ENCODE peak calls at places on chromosomes 16 and 17, in eight cellular contexts. One of them, this sample, is unnamed.

GRCh38 chr17:40819528-40820125 is 2.8 kb downstream of the KRT10 start:
- DNase-seq in endodermal cell: no peak
- DNase-seq in OCI-LY7: no peak
- DNase-seq in H1: no peak
- DNase-seq in A549: no peak
- DNase-seq in neural progenitor cell: no peak
- DNase-seq in psoas muscle: no peak
- DNase-seq in thoracic aorta: no peak
- DNase-seq in this sample: no peak

GRCh38 chr16:56506941-56507340 is 12.9 kb downstream of the BBS2 start:
- DNase-seq in thoracic aorta: no peak
- DNase-seq in A549: no peak
- DNase-seq in OCI-LY7: no peak
- DNase-seq in endodermal cell: no peak
- DNase-seq in psoas muscle: no peak
- DNase-seq in H1: no peak
- DNase-seq in neural progenitor cell: no peak
- DNase-seq in this sample: no peak

GRCh38 chr16:26330654-26331053 is 638.9 kb downstream of the HS3ST4 start:
- DNase-seq in neural progenitor cell: no peak
- DNase-seq in H1: no peak
- DNase-seq in psoas muscle: no peak
- DNase-seq in thoracic aorta: no peak
- DNase-seq in OCI-LY7: no peak
- DNase-seq in A549: no peak
- DNase-seq in endodermal cell: no peak
- DNase-seq in this sample: no peak

GRCh38 chr16:4351880-4352279 is 759 bp upstream of the PAM16 start:
- DNase-seq in H1: no peak
- DNase-seq in neural progenitor cell: no peak
- DNase-seq in OCI-LY7: no peak
- DNase-seq in thoracic aorta: no peak
- DNase-seq in endodermal cell: no peak
- DNase-seq in A549: no peak
- DNase-seq in psoas muscle: no peak
- DNase-seq in this sample: no peak

GRCh38 chr17:53516643-53517042 is 306.1 kb upstream of the KIF2B start:
- DNase-seq in psoas muscle: no peak
- DNase-seq in neural progenitor cell: peak; percentile 46
- DNase-seq in OCI-LY7: no peak
- DNase-seq in thoracic aorta: no peak
- DNase-seq in endodermal cell: no peak
- DNase-seq in H1: no peak
- DNase-seq in A549: peak; percentile 39
- DNase-seq in this sample: no peak

GRCh38 chr16:49632111-49632797 is 223.7 kb downstream of the ZNF423 start:
- DNase-seq in A549: no peak
- DNase-seq in psoas muscle: no peak
- DNase-seq in neural progenitor cell: no peak
- DNase-seq in thoracic aorta: no peak
- DNase-seq in H1: no peak
- DNase-seq in endodermal cell: peak; percentile 29
- DNase-seq in OCI-LY7: no peak
- DNase-seq in this sample: no peak

GRCh38 chr16:52547001-52547833 is at the start of gene TOX3:
- DNase-seq in neural progenitor cell: peak; percentile 92
- DNase-seq in endodermal cell: peak; percentile 81
- DNase-seq in OCI-LY7: no peak
- DNase-seq in psoas muscle: no peak
- DNase-seq in A549: no peak
- DNase-seq in H1: peak; percentile 67
- DNase-seq in thoracic aorta: no peak
- DNase-seq in this sample: no peak

GRCh38 chr17:61285483-61286320 is 113.9 kb upstream of the TBX2 start:
- DNase-seq in psoas muscle: no peak
- DNase-seq in endodermal cell: peak; percentile 86
- DNase-seq in neural progenitor cell: peak; percentile 57
- DNase-seq in A549: no peak
- DNase-seq in thoracic aorta: no peak
- DNase-seq in OCI-LY7: no peak
- DNase-seq in H1: no peak
- DNase-seq in this sample: no peak

GRCh38 chr16:77171750-77172635 is 19.0 kb upstream of the MON1B start:
- DNase-seq in thoracic aorta: no peak
- DNase-seq in endodermal cell: peak; percentile 55
- DNase-seq in A549: peak; percentile 70
- DNase-seq in neural progenitor cell: peak; percentile 75
- DNase-seq in psoas muscle: no peak
- DNase-seq in H1: no peak
- DNase-seq in OCI-LY7: peak; percentile 69
- DNase-seq in this sample: no peak

GRCh38 chr17:39813631-39814030 is 50.5 kb downstream of the IKZF3 start:
- DNase-seq in psoas muscle: peak; percentile 39
- DNase-seq in H1: no peak
- DNase-seq in endodermal cell: no peak
- DNase-seq in A549: no peak
- DNase-seq in neural progenitor cell: no peak
- DNase-seq in OCI-LY7: no peak
- DNase-seq in thoracic aorta: no peak
- DNase-seq in this sample: no peak

GRCh38 chr17:3944485-3945388 is 19.5 kb downstream of the ATP2A3 start:
- DNase-seq in psoas muscle: peak; percentile 86
- DNase-seq in endodermal cell: peak; percentile 98
- DNase-seq in OCI-LY7: peak; percentile 74
- DNase-seq in H1: peak; percentile 97
- DNase-seq in thoracic aorta: no peak
- DNase-seq in A549: peak; percentile 36
- DNase-seq in neural progenitor cell: peak; percentile 97
- DNase-seq in this sample: no peak

GRCh38 chr17:36072431-36073121 is 8.5 kb downstream of the CCL18 start:
- DNase-seq in endodermal cell: peak; percentile 95
- DNase-seq in thoracic aorta: no peak
- DNase-seq in OCI-LY7: peak; percentile 55
- DNase-seq in H1: peak; percentile 88
- DNase-seq in psoas muscle: peak; percentile 63
- DNase-seq in neural progenitor cell: peak; percentile 86
- DNase-seq in A549: peak; percentile 52
- DNase-seq in this sample: no peak

GRCh38 chr17:13940858-13941665 is 128.2 kb upstream of the COX10 start:
- DNase-seq in A549: peak; percentile 78
- DNase-seq in H1: no peak
- DNase-seq in psoas muscle: no peak
- DNase-seq in neural progenitor cell: no peak
- DNase-seq in endodermal cell: peak; percentile 73
- DNase-seq in thoracic aorta: no peak
- DNase-seq in OCI-LY7: no peak
- DNase-seq in this sample: no peak

GRCh38 chr17:78176548-78177025 is 8.2 kb downstream of the SYNGR2 start:
- DNase-seq in endodermal cell: peak; percentile 97
- DNase-seq in A549: peak; percentile 76
- DNase-seq in H1: peak; percentile 92
- DNase-seq in psoas muscle: peak; percentile 85
- DNase-seq in neural progenitor cell: peak; percentile 79
- DNase-seq in thoracic aorta: no peak
- DNase-seq in OCI-LY7: peak; percentile 85
- DNase-seq in this sample: no peak

GRCh38 chr17:80204626-80205468 is 15.3 kb downstream of the SGSH start:
- DNase-seq in psoas muscle: no peak
- DNase-seq in H1: no peak
- DNase-seq in endodermal cell: no peak
- DNase-seq in neural progenitor cell: no peak
- DNase-seq in thoracic aorta: no peak
- DNase-seq in A549: no peak
- DNase-seq in OCI-LY7: no peak
- DNase-seq in this sample: peak; percentile 50

GRCh38 chr16:3865241-3865640 is 15.3 kb downstream of the CREBBP start:
- DNase-seq in A549: no peak
- DNase-seq in thoracic aorta: no peak
- DNase-seq in H1: no peak
- DNase-seq in psoas muscle: no peak
- DNase-seq in neural progenitor cell: no peak
- DNase-seq in endodermal cell: no peak
- DNase-seq in OCI-LY7: no peak
- DNase-seq in this sample: no peak

GRCh38 chr17:39738568-39738901 is 797 bp downstream of the GRB7 start:
- DNase-seq in A549: peak; percentile 71
- DNase-seq in thoracic aorta: no peak
- DNase-seq in endodermal cell: peak; percentile 91
- DNase-seq in H1: peak; percentile 78
- DNase-seq in OCI-LY7: no peak
- DNase-seq in neural progenitor cell: peak; percentile 58
- DNase-seq in psoas muscle: peak; percentile 38
- DNase-seq in this sample: no peak

GRCh38 chr17:41547921-41548843 is 20.1 kb upstream of the KRT19 start:
- DNase-seq in endodermal cell: peak; percentile 64
- DNase-seq in H1: no peak
- DNase-seq in thoracic aorta: peak; percentile 87
- DNase-seq in neural progenitor cell: no peak
- DNase-seq in A549: peak; percentile 95
- DNase-seq in psoas muscle: peak; percentile 59
- DNase-seq in OCI-LY7: no peak
- DNase-seq in this sample: peak; percentile 98

GRCh38 chr16:29192329-29193247 is 207.7 kb downstream of the LAT start:
- DNase-seq in endodermal cell: peak; percentile 42
- DNase-seq in psoas muscle: no peak
- DNase-seq in neural progenitor cell: no peak
- DNase-seq in H1: peak; percentile 48
- DNase-seq in OCI-LY7: peak; percentile 22
- DNase-seq in A549: no peak
- DNase-seq in thoracic aorta: no peak
- DNase-seq in this sample: peak; percentile 34
- TF ChIP-seq CTCF in endodermal cell: peak; percentile 50
- TF ChIP-seq CTCF in psoas muscle: no peak
- TF ChIP-seq CTCF in neural progenitor cell: no peak
- TF ChIP-seq CTCF in H1: peak; percentile 24
- TF ChIP-seq CTCF in OCI-LY7: peak; percentile 50
- TF ChIP-seq CTCF in A549: no peak
- TF ChIP-seq CTCF in thoracic aorta: no peak
- TF ChIP-seq CTCF in this sample: no peak

DNA sequence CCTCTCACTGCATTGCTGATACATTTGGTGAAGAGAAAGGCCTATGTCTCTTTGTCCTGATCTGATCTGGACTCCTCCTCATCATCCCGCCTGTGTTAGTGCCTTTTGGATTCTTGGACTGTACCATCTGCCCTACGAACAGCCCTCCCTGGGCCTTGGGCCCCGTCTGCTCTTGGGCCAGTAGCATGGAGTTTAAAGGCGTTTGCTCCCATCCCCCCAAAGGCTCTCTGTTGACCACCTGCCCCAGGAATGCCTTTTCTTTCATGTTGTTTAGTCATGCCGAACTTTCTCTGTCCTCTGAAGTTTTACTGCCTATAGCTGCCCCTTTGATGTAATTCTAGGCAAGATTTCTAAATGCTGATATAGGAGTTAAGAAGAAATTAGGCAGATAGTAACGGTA is 30.9 kb upstream of the MEAK7 start:
- DNase-seq in A549: no peak
- DNase-seq in H1: no peak
- DNase-seq in psoas muscle: no peak
- DNase-seq in endodermal cell: no peak
- DNase-seq in thoracic aorta: no peak
- DNase-seq in OCI-LY7: no peak
- DNase-seq in neural progenitor cell: peak; percentile 57
- DNase-seq in this sample: no peak
- H3K4me1 ChIP-seq in A549: peaks cover 21% of the 10 kb centered on the region
- H3K4me1 ChIP-seq in H1: peaks cover 13% of the 10 kb centered on the region
- H3K4me1 ChIP-seq in psoas muscle: peaks cover 4% of the 10 kb centered on the region
- H3K4me1 ChIP-seq in endodermal cell: peaks cover 12% of the 10 kb centered on the region
- H3K4me1 ChIP-seq in thoracic aorta: peaks cover 29% of the 10 kb centered on the region
- H3K4me1 ChIP-seq in OCI-LY7: no peaks in the 10 kb centered on the region
- H3K4me1 ChIP-seq in neural progenitor cell: peaks cover 65% of the 10 kb centered on the region
- H3K4me1 ChIP-seq in this sample: peaks cover 15% of the 10 kb centered on the region

DNA sequence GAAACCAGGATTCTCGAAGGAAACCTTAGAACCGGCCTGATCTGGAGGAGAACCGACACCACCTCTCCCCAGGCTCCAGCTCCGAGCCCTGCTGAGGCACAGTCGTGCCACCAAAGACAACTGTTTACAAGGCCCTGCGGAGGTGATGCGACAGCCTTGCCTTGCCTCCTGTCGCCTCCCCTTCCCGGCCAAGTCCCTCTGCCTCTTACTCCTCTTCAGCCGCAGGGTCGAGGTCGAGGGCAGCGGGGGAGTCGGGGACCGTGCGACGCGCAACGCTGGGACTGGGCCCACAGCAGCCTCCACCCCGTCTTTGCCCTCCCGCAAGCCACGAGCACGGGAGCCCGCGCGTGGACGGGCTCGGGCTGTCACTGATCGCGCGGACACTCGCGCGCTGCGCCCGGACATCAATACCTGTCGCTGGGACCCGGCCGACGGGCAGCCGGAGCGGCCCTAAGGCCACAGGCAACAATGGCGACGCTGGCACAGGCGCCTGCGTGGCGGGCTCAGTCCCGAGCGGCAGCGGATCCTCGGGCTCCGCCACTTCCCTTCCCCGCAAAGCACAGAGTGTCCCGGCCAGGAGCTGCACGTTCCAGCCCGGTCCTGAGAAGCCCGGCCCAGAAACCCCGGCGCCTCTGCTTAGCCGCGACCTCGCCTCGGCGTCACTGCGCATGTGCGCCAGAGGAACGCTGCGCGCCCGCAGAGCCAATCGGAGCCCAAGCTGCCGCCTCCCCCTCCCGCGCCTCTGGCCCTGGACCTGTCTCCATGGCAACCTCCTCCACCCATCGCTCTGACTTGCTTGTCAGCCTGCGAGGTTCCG is at the start of gene ZNF287:
- DNase-seq in thoracic aorta: peak; percentile 91
- DNase-seq in A549: peak; percentile 90
- DNase-seq in endodermal cell: peak; percentile 98
- DNase-seq in neural progenitor cell: peak; percentile 98
- DNase-seq in OCI-LY7: peak; percentile 89
- DNase-seq in psoas muscle: peak; percentile 97
- DNase-seq in H1: peak; percentile 93
- DNase-seq in this sample: peak; percentile 92
- H3K27ac ChIP-seq in thoracic aorta: peak within 1 kb of the TSS; percentile 69
- H3K27ac ChIP-seq in A549: peak within 1 kb of the TSS; percentile 69
- H3K27ac ChIP-seq in endodermal cell: no peak within 1 kb of the TSS
- H3K27ac ChIP-seq in neural progenitor cell: no peak within 1 kb of the TSS
- H3K27ac ChIP-seq in OCI-LY7: no peak within 1 kb of the TSS
- H3K27ac ChIP-seq in psoas muscle: peak within 1 kb of the TSS; percentile 65
- H3K27ac ChIP-seq in H1: no peak within 1 kb of the TSS
- H3K27ac ChIP-seq in this sample: no peak within 1 kb of the TSS

GRCh38 chr16:678858-679807 is 1.1 kb upstream of the STUB1 start:
- DNase-seq in OCI-LY7: peak; percentile 64
- DNase-seq in H1: peak; percentile 79
- DNase-seq in thoracic aorta: no peak
- DNase-seq in neural progenitor cell: peak; percentile 86
- DNase-seq in endodermal cell: peak; percentile 90
- DNase-seq in psoas muscle: peak; percentile 82
- DNase-seq in A549: peak; percentile 67
- DNase-seq in this sample: no peak
- TF ChIP-seq CTCF in OCI-LY7: no peak
- TF ChIP-seq CTCF in H1: no peak
- TF ChIP-seq CTCF in thoracic aorta: no peak
- TF ChIP-seq CTCF in neural progenitor cell: no peak
- TF ChIP-seq CTCF in endodermal cell: no peak
- TF ChIP-seq CTCF in psoas muscle: no peak
- TF ChIP-seq CTCF in A549: no peak
- TF ChIP-seq CTCF in this sample: no peak

DNA sequence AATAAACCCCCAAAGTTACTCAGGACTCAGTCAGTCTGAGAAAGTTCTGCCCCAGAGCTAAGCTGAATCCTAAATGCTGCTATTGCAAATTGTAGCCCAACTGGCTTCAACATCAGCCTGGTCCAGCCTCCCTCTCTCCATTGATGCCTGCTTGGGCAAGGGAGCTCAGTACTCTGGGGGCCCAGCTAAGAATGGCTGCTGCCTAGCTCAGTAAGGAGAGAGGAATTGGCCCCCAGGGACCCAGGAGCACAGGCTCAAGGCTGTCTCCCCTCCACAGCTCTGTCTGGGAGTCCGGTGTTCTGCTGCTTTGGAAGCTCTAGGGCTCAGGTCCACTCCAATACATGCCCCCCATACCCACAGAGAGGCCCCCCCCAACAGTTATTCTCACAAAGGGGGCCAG is 1.6 kb downstream of the UNC119 start:
- DNase-seq in endodermal cell: no peak
- DNase-seq in thoracic aorta: no peak
- DNase-seq in psoas muscle: no peak
- DNase-seq in H1: no peak
- DNase-seq in A549: no peak
- DNase-seq in neural progenitor cell: no peak
- DNase-seq in OCI-LY7: no peak
- DNase-seq in this sample: no peak
- H3K4me1 ChIP-seq in endodermal cell: peaks cover 4% of the 10 kb centered on the region
- H3K4me1 ChIP-seq in thoracic aorta: peaks cover 30% of the 10 kb centered on the region
- H3K4me1 ChIP-seq in psoas muscle: peaks cover 5% of the 10 kb centered on the region
- H3K4me1 ChIP-seq in H1: peaks cover 4% of the 10 kb centered on the region
- H3K4me1 ChIP-seq in A549: peaks cover 11% of the 10 kb centered on the region
- H3K4me1 ChIP-seq in neural progenitor cell: peaks cover 40% of the 10 kb centered on the region
- H3K4me1 ChIP-seq in OCI-LY7: peaks cover 26% of the 10 kb centered on the region
- H3K4me1 ChIP-seq in this sample: no peaks in the 10 kb centered on the region